ENCODE peak calls at places on chromosome 11, in four cellular contexts. T, R, Q and G are unnamed samples.

GRCh38 chr11:134037093-134037908 is 31.6 kb upstream of the JAM3 start:
- DNase-seq in R (peak; percentile 64), T (peak; percentile 52), Q (peak; percentile 94), G (no peak)

GRCh38 chr11:116082256-116082655 is 578.0 kb upstream of the CADM1 start:
- DNase-seq in Q (no peak), T (no peak), R (no peak), G (no peak)

GRCh38 chr11:75352417-75353206 is 1.2 kb upstream of the ARRB1 start:
- DNase-seq in R (peak; percentile 42), Q (no peak), T (no peak), G (no peak)

GRCh38 chr11:46981429-46981828 is 44.9 kb downstream of the CSTPP1 start:
- DNase-seq in Q (no peak), R (no peak), T (no peak), G (no peak)

GRCh38 chr11:46537851-46538295 is 56.0 kb downstream of the AMBRA1 start:
- DNase-seq in R (peak; percentile 71), T (peak; percentile 18), Q (no peak), G (peak; percentile 90)

GRCh38 chr11:15199693-15200092 is 85.0 kb downstream of the INSC start:
- DNase-seq in R (no peak), T (no peak), Q (no peak), G (no peak)

GRCh38 chr11:111982019-111982464 is 43.2 kb upstream of the DLAT start:
- DNase-seq in R (peak; percentile 69), T (peak; percentile 23), Q (no peak), G (peak; percentile 29)

GRCh38 chr11:67178878-67179277 is 59.8 kb downstream of the KDM2A start:
- DNase-seq in R (no peak), Q (no peak), T (no peak), G (no peak)

GRCh38 chr11:126502982-126503381 is 147.5 kb downstream of the ST3GAL4 start:
- DNase-seq in Q (no peak), R (no peak), T (no peak), G (no peak)

GRCh38 chr11:4125141-4125540 is 30.5 kb downstream of the RRM1 start:
- DNase-seq in Q (no peak), T (no peak), R (no peak), G (no peak)

GRCh38 chr11:132106336-132106982 is 736.0 kb downstream of the NTM start:
- DNase-seq in Q (no peak), R (no peak), T (no peak), G (no peak)

GRCh38 chr11:11871991-11872401 is 30.2 kb downstream of the USP47 start:
- DNase-seq in Q (no peak), T (no peak), R (no peak), G (no peak)

GRCh38 chr11:17013548-17014320 is 480 bp downstream of the PLEKHA7 start:
- DNase-seq in Q (no peak), R (peak; percentile 31), T (peak; percentile 9), G (no peak)

GRCh38 chr11:76810151-76810853 is 27.1 kb downstream of the TSKU start:
- DNase-seq in T (no peak), R (peak; percentile 73), Q (no peak), G (peak; percentile 62)

GRCh38 chr11:12235080-12235479 is 124.7 kb downstream of the MICAL2 start:
- DNase-seq in Q (no peak), T (no peak), R (no peak), G (no peak)

GRCh38 chr11:68150029-68150428 is 28.8 kb upstream of the CHKA start:
- DNase-seq in Q (no peak), T (no peak), R (no peak), G (peak; percentile 42)

GRCh38 chr11:10205928-10206327 is 88.1 kb downstream of the SBF2 start:
- DNase-seq in R (no peak), Q (no peak), T (no peak), G (no peak)

GRCh38 chr11:61814958-61815789 is 1.6 kb downstream of the FADS1 start:
- DNase-seq in Q (peak; percentile 97), R (peak; percentile 71), T (peak; percentile 8), G (peak; percentile 88)

GRCh38 chr11:133153031-133153430 is 379.3 kb downstream of the OPCML start:
- DNase-seq in Q (no peak), T (no peak), R (no peak), G (no peak)

GRCh38 chr11:131099746-131100145 is 183.5 kb upstream of the SNX19 start:
- DNase-seq in R (no peak), Q (no peak), T (no peak), G (no peak)

GRCh38 chr11:45662665-45663485 is 2.5 kb downstream of the CHST1 start:
- DNase-seq in Q (no peak), T (no peak), R (peak; percentile 61), G (peak; percentile 33)

GRCh38 chr11:64357904-64358535 is 942 bp upstream of the RPS6KA4 start:
- DNase-seq in R (peak; percentile 68), T (peak; percentile 36), Q (no peak), G (peak; percentile 54)

GRCh38 chr11:128825050-128825806 is 41.9 kb downstream of the KCNJ1 start:
- DNase-seq in T (no peak), Q (no peak), R (no peak), G (no peak)

GRCh38 chr11:73366953-73367352 is 9.2 kb upstream of the RELT start:
- DNase-seq in Q (no peak), T (no peak), R (no peak), G (no peak)

GRCh38 chr11:1889527-1889930 is 2.2 kb downstream of the PRR33 start:
- DNase-seq in Q (no peak), R (no peak), T (no peak), G (no peak)

GRCh38 chr11:19253149-19253540 is 12.4 kb upstream of the E2F8 start:
- DNase-seq in Q (peak; percentile 89), R (no peak), T (no peak), G (no peak)

GRCh38 chr11:123674297-123674696 is 19.9 kb upstream of the SCN3B start:
- DNase-seq in Q (no peak), T (no peak), R (no peak), G (no peak)

GRCh38 chr11:2797181-2797711 is 88.3 kb downstream of the CDKN1C start:
- DNase-seq in T (no peak), Q (no peak), R (peak; percentile 1), G (no peak)

GRCh38 chr11:27395556-27396258 is 32.7 kb upstream of the CCDC34 start:
- DNase-seq in Q (no peak), T (no peak), R (no peak), G (peak; percentile 64)

GRCh38 chr11:38089728-38090127 is 1491.7 kb upstream of the RAG2 start:
- DNase-seq in Q (no peak), R (no peak), T (no peak), G (no peak)

GRCh38 chr11:66391322-66391721 is 19.8 kb upstream of the SLC29A2 start:
- DNase-seq in R (no peak), T (no peak), Q (no peak), G (no peak)